ENCODE peak calls at places on chromosomes 1 and 21, in ten cellular contexts. Z is NCI-H524; N is effector CD8-positive, alpha-beta T cell; G is body of pancreas; D is activated CD8-positive, alpha-beta memory T cell treated with anti-CD3 and anti-CD28 coated beads, Interleukin-2, amount 50 U/mL, for 48 hours; H is EH; S is nephron progenitor cell; Y is cardiac fibroblast; E is NCI-H1092 treated with DMSO at 0.1 percent for 48 hours; K is T47D. L is an unnamed sample.

GRCh38 chr1:173409613-173410012 is 67.5 kb upstream of the PRDX6 start:
- DNase-seq in Z (no peak), N (no peak), G (peak; percentile 28), D (no peak), H (peak; percentile 80), S (no peak), Y (peak; percentile 82), E (no peak), K (no peak), L (no peak)

GRCh38 chr21:26169061-26169610 is 1.4 kb downstream of the APP start:
- DNase-seq in Z (peak; percentile 67), N (no peak), G (peak; percentile 62), D (no peak), H (peak; percentile 71), S (peak; percentile 31), Y (peak; percentile 79), E (peak; percentile 81), K (peak; percentile 78), L (no peak)

GRCh38 chr1:38547346-38547745 is 312.2 kb downstream of the RRAGC start:
- DNase-seq in Z (no peak), N (no peak), G (no peak), D (no peak), H (no peak), S (no peak), Y (no peak), E (no peak), K (no peak), L (no peak)

GRCh38 chr1:24878775-24879742 is 51.0 kb downstream of the RUNX3 start:
- DNase-seq in Z (no peak), N (no peak), G (no peak), D (peak; percentile 26), H (peak; percentile 86), S (no peak), Y (peak; percentile 49), E (no peak), K (no peak), L (no peak)

GRCh38 chr1:98468111-98468717 is 193.3 kb upstream of the SNX7 start:
- DNase-seq in Z (no peak), N (no peak), G (no peak), D (no peak), H (peak; percentile 69), S (peak; percentile 3), Y (peak; percentile 89), E (peak; percentile 50), K (no peak), L (no peak)

GRCh38 chr1:24199291-24199900 is 12.3 kb upstream of the IFNLR1 start:
- DNase-seq in Z (peak; percentile 33), N (peak; percentile 65), G (peak; percentile 70), D (peak; percentile 88), H (peak; percentile 68), S (peak; percentile 82), Y (peak; percentile 70), E (peak; percentile 71), K (no peak), L (peak; percentile 77)

GRCh38 chr1:224534731-224535130 is 81.4 kb upstream of the CNIH3 start:
- DNase-seq in Z (no peak), N (no peak), G (peak; percentile 70), D (no peak), H (no peak), S (no peak), Y (no peak), E (no peak), K (no peak), L (no peak)

GRCh38 chr1:221708076-221708571 is 33.8 kb downstream of the DUSP10 start:
- DNase-seq in Z (no peak), N (no peak), G (no peak), D (peak; percentile 62), H (peak; percentile 74), S (no peak), Y (peak; percentile 50), E (no peak), K (no peak), L (no peak)

GRCh38 chr1:169739980-169740379 is 6.1 kb upstream of the SELE start:
- DNase-seq in Z (no peak), N (no peak), G (no peak), D (no peak), H (peak; percentile 6), S (no peak), Y (peak; percentile 36), E (no peak), K (no peak), L (no peak)

GRCh38 chr1:183093821-183094287 is 70.6 kb downstream of the LAMC1 start:
- DNase-seq in Z (no peak), N (no peak), G (no peak), D (no peak), H (peak; percentile 87), S (no peak), Y (peak; percentile 70), E (no peak), K (peak; percentile 27), L (no peak)

GRCh38 chr21:17343055-17343454 is 169.8 kb upstream of the CXADR start:
- DNase-seq in Z (no peak), N (no peak), G (no peak), D (no peak), H (peak; percentile 9), S (peak; percentile 42), Y (peak; percentile 12), E (no peak), K (peak; percentile 18), L (no peak)

GRCh38 chr1:171142081-171142450 is 43.0 kb upstream of the FMO2 start:
- DNase-seq in Z (no peak), N (no peak), G (peak; percentile 18), D (no peak), H (peak; percentile 96), S (no peak), Y (peak; percentile 88), E (no peak), K (no peak), L (no peak)

GRCh38 chr1:36446261-36446660 is 4.0 kb downstream of the OSCP1 start:
- DNase-seq in Z (peak; percentile 8), N (no peak), G (no peak), D (no peak), H (no peak), S (peak; percentile 43), Y (no peak), E (peak; percentile 46), K (no peak), L (no peak)

GRCh38 chr1:64194168-64195088 is 9.0 kb upstream of the UBE2U start:
- DNase-seq in Z (no peak), N (no peak), G (no peak), D (no peak), H (no peak), S (no peak), Y (no peak), E (no peak), K (no peak), L (no peak)

GRCh38 chr1:85347908-85348307 is 71.5 kb upstream of the BCL10 start:
- DNase-seq in Z (no peak), N (no peak), G (no peak), D (no peak), H (no peak), S (no peak), Y (no peak), E (no peak), K (no peak), L (no peak)

GRCh38 chr1:67850151-67850551 is 16.9 kb upstream of the GNG12 start:
- DNase-seq in Z (peak; percentile 19), N (no peak), G (peak; percentile 28), D (no peak), H (peak; percentile 62), S (no peak), Y (peak; percentile 75), E (peak; percentile 63), K (no peak), L (no peak)

GRCh38 chr1:154730986-154731489 is 123.1 kb upstream of the ADAR start:
- DNase-seq in Z (no peak), N (no peak), G (no peak), D (no peak), H (peak; percentile 63), S (no peak), Y (peak; percentile 71), E (no peak), K (no peak), L (no peak)

GRCh38 chr1:63912643-63913042 is 138.8 kb downstream of the ROR1 start:
- DNase-seq in Z (no peak), N (no peak), G (no peak), D (no peak), H (no peak), S (no peak), Y (no peak), E (no peak), K (no peak), L (no peak)

GRCh38 chr1:51612349-51612982 is 4.4 kb upstream of the OSBPL9 start:
- DNase-seq in Z (no peak), N (no peak), G (no peak), D (no peak), H (peak; percentile 61), S (no peak), Y (no peak), E (no peak), K (no peak), L (no peak)

GRCh38 chr1:232709339-232709738 is 79.4 kb upstream of the SIPA1L2 start:
- DNase-seq in Z (no peak), N (no peak), G (no peak), D (no peak), H (no peak), S (no peak), Y (no peak), E (no peak), K (no peak), L (no peak)

GRCh38 chr1:172117800-172118199 is 276.5 kb downstream of the DNM3 start:
- DNase-seq in Z (no peak), N (no peak), G (no peak), D (no peak), H (no peak), S (no peak), Y (no peak), E (no peak), K (no peak), L (no peak)

GRCh38 chr1:70727891-70728443 is 316.9 kb downstream of the CTH start:
- DNase-seq in Z (no peak), N (no peak), G (no peak), D (no peak), H (no peak), S (no peak), Y (no peak), E (no peak), K (no peak), L (no peak)

GRCh38 chr1:67227196-67227595 is 60.9 kb downstream of the IL23R start:
- DNase-seq in Z (no peak), N (no peak), G (no peak), D (no peak), H (no peak), S (no peak), Y (peak; percentile 12), E (no peak), K (no peak), L (no peak)

GRCh38 chr1:182350839-182351238 is 40.8 kb downstream of the GLUL start:
- DNase-seq in Z (no peak), N (no peak), G (peak; percentile 10), D (no peak), H (no peak), S (no peak), Y (no peak), E (no peak), K (no peak), L (no peak)

GRCh38 chr1:63858153-63858552 is 84.3 kb downstream of the ROR1 start:
- DNase-seq in Z (no peak), N (no peak), G (no peak), D (no peak), H (no peak), S (no peak), Y (no peak), E (no peak), K (no peak), L (no peak)

GRCh38 chr1:15849775-15850449 is 2.4 kb downstream of the SPEN start:
- DNase-seq in Z (peak; percentile 64), N (no peak), G (peak; percentile 58), D (peak; percentile 62), H (peak; percentile 74), S (peak; percentile 72), Y (peak; percentile 45), E (peak; percentile 88), K (no peak), L (peak; percentile 80)

GRCh38 chr1:3746784-3747521 is 5.3 kb upstream of the CCDC27 start:
- DNase-seq in Z (peak; percentile 53), N (peak; percentile 81), G (peak; percentile 96), D (peak; percentile 95), H (peak; percentile 76), S (peak; percentile 94), Y (peak; percentile 61), E (no peak), K (peak; percentile 75), L (peak; percentile 91)

GRCh38 chr1:16391408-16391807 is 24.4 kb downstream of the SZRD1 start:
- DNase-seq in Z (no peak), N (no peak), G (no peak), D (no peak), H (no peak), S (no peak), Y (no peak), E (no peak), K (no peak), L (no peak)

L was measured in type B pancreatic cell.